ENCODE peak calls at places on chromosomes 5 and 9, in seven cellular contexts. G is HCT116; A is endothelial cell; M is esophagus squamous epithelium; C is CD4-positive, alpha-beta T cell; K is DND-41; E is fibroblast of the aortic adventitia. F is an unnamed sample.

GRCh38 chr9:121962421-121962820 is 130.7 kb downstream of the TTLL11 start:
- DNase-seq in G (no peak), A (no peak), K (no peak), C (no peak), E (peak; percentile 61), M (no peak), F (no peak)

GRCh38 chr9:109904666-109905065 is 124.7 kb downstream of the PALM2AKAP2 start:
- DNase-seq in M (no peak), A (no peak), E (peak; percentile 63), G (no peak), K (no peak), C (no peak), F (no peak)

GRCh38 chr9:86176468-86176867 is 77.1 kb upstream of the GOLM1 start:
- DNase-seq in M (no peak), K (no peak), C (no peak), A (no peak), E (no peak), G (no peak), F (peak; percentile 56)

GRCh38 chr5:35031276-35031675 is 16.5 kb downstream of the AGXT2 start:
- DNase-seq in K (no peak), G (no peak), M (no peak), C (no peak), A (no peak), E (peak; percentile 23), F (no peak)

GRCh38 chr5:143541943-143542797 is 138.7 kb upstream of the NR3C1 start:
- DNase-seq in G (no peak), K (no peak), M (no peak), E (no peak), C (no peak), A (no peak), F (no peak)

GRCh38 chr5:159121061-159121460 is 21.3 kb upstream of the EBF1 start:
- DNase-seq in G (no peak), A (no peak), M (no peak), C (no peak), K (no peak), E (no peak), F (no peak)

GRCh38 chr9:122379340-122379739 is 8.5 kb downstream of the PTGS1 start:
- DNase-seq in A (no peak), E (no peak), G (no peak), K (no peak), M (no peak), C (no peak), F (no peak)

GRCh38 chr9:75918154-75918553 is 27.7 kb downstream of the PCSK5 start:
- DNase-seq in K (no peak), A (no peak), E (no peak), G (peak; percentile 76), C (no peak), M (no peak), F (no peak)

GRCh38 chr9:135665795-135666189 is 2.7 kb downstream of the LCN9 start:
- DNase-seq in G (no peak), E (no peak), M (no peak), C (no peak), K (no peak), A (no peak), F (no peak)

GRCh38 chr5:170277953-170278352 is 19.6 kb downstream of the LCP2 start:
- DNase-seq in C (no peak), E (no peak), G (no peak), A (no peak), K (no peak), M (no peak), F (no peak)

GRCh38 chr5:102651466-102651865 is 103.6 kb upstream of the PAM start:
- DNase-seq in G (no peak), E (no peak), A (no peak), K (no peak), M (no peak), C (no peak), F (no peak)

GRCh38 chr5:99815-100214 is 7.8 kb downstream of the PLEKHG4B start:
- DNase-seq in K (no peak), G (no peak), M (no peak), A (no peak), E (no peak), C (no peak), F (no peak)

GRCh38 chr5:147617191-147617606 is 107.3 kb upstream of the DPYSL3 start:
- DNase-seq in C (no peak), G (no peak), A (no peak), E (peak; percentile 56), M (no peak), K (no peak), F (no peak)

GRCh38 chr9:73153793-73154227 is 2.1 kb downstream of the ANXA1 start:
- DNase-seq in K (no peak), G (no peak), C (no peak), E (peak; percentile 47), A (no peak), M (no peak), F (no peak)

GRCh38 chr5:154464435-154464834 is 13.6 kb downstream of the HAND1 start:
- DNase-seq in G (no peak), K (no peak), E (no peak), A (no peak), C (no peak), M (no peak), F (no peak)

GRCh38 chr9:125763373-125763772 is 16.2 kb downstream of the PBX3 start:
- DNase-seq in M (no peak), K (no peak), E (peak; percentile 69), C (no peak), G (no peak), A (no peak), F (no peak)

GRCh38 chr9:21096172-21096900 is 18.6 kb upstream of the IFNB1 start:
- DNase-seq in C (no peak), K (peak; percentile 59), M (no peak), G (no peak), E (peak; percentile 86), A (no peak), F (no peak)

GRCh38 chr5:82403026-82403425 is 124.9 kb upstream of the RPS23 start:
- DNase-seq in K (no peak), A (no peak), G (no peak), E (no peak), C (no peak), M (no peak), F (no peak)

GRCh38 chr5:69048233-69048632 is 45.6 kb upstream of the SLC30A5 start:
- DNase-seq in M (no peak), G (no peak), C (no peak), A (no peak), E (peak; percentile 5), K (no peak), F (no peak)

GRCh38 chr5:80408475-80408875 is 611 bp downstream of the ZFYVE16 start:
- DNase-seq in G (no peak), K (peak; percentile 71), A (peak; percentile 67), C (no peak), E (peak; percentile 34), M (no peak), F (no peak)

GRCh38 chr5:13250450-13251291 is 693.8 kb downstream of the DNAH5 start:
- DNase-seq in G (no peak), C (no peak), K (no peak), A (no peak), E (peak; percentile 1), M (no peak), F (no peak)

GRCh38 chr9:111959960-111960359 is 63.3 kb downstream of the UGCG start:
- DNase-seq in K (no peak), E (peak; percentile 56), G (no peak), A (no peak), C (no peak), M (no peak), F (no peak)

GRCh38 chr5:15789661-15790060 is 289.7 kb downstream of the FBXL7 start:
- DNase-seq in A (no peak), G (no peak), E (no peak), M (no peak), K (no peak), C (no peak), F (no peak)

GRCh38 chr9:129702563-129702962 is 37.1 kb downstream of the PRRX2 start:
- DNase-seq in G (no peak), C (no peak), E (peak; percentile 91), M (no peak), K (no peak), A (no peak), F (no peak)

GRCh38 chr5:169272731-169273401 is 28.1 kb downstream of the SLIT3 start:
- DNase-seq in E (no peak), C (no peak), A (no peak), G (no peak), K (no peak), M (no peak), F (no peak)

GRCh38 chr9:127121628-127122175 is 733 bp downstream of the ANGPTL2 start:
- DNase-seq in C (no peak), K (no peak), M (no peak), E (peak; percentile 38), A (no peak), G (no peak), F (no peak)
- TF ChIP-seq CTCF in C (no peak), K (no peak), M (no peak), E (no peak), A (no peak), G (no peak), F (no peak)

DNA sequence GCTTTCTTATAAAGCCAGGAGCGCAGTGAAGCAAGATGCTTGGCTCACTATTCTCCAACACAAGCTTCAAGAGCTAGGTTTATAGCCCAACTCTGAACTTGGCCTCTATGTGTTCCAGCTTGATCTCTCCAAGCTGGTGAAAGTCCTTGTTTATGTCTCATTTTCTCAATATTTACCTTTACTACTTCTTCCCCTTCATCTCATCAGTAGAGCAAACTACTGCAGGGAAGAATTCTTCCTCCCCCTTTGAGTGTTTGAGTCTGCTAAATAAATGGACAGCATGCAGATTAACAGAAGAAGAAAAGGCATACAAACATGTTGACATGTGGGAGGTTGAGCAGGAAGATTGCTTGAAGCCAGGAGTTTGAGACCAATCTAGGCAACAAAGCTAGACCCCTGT is 460.7 kb downstream of the ZNF608 start:
- DNase-seq in E (no peak), G (no peak), A (no peak), K (no peak), M (no peak), C (no peak), F (no peak)
- TF ChIP-seq CTCF in E (no peak), G (no peak), A (no peak), K (no peak), M (no peak), C (no peak), F (no peak)

GRCh38 chr9:134175808-134176598 is 11.6 kb upstream of the RNU6ATAC start:
- DNase-seq in G (no peak), K (no peak), M (no peak), C (no peak), A (no peak), E (no peak), F (no peak)
- TF ChIP-seq CTCF in G (no peak), K (no peak), M (no peak), C (no peak), A (no peak), E (peak; percentile 11), F (peak; percentile 29)

DNA sequence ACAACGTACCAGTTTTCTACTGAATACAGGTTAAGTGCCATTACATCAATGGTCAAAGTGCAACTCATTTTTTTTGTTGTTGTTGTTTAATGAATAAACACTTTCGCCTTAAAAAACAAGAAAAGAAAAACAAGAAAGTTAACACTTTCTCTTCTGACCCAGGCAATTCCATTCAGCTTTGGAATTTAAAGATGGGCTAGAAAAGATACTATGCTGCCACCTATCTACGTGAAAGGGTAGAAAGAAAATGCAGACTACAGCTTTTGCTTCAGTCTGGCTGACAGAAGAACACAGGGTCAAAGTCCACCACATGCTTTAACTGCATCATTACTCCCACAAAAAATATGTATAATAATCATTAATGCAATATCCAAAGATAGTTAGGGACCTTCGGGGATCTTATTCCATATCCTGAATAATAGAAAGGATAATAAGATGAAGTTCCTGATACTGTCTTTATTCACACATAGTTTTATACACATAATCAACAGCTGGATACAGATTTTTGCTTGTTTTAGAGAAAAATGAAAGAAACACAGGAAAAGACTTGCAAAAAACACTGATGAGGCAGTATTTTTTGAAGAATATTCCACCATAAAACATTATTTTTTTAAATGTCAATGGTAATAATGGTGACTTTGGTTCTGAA is 40.4 kb downstream of the ZDHHC21 start:
- DNase-seq in G (no peak), M (no peak), C (no peak), K (no peak), A (no peak), E (peak; percentile 24), F (no peak)
- TF ChIP-seq CTCF in G (peak; percentile 55), M (peak; percentile 31), C (no peak), K (peak; percentile 56), A (peak; percentile 53), E (peak; percentile 52), F (peak; percentile 67)